ENCODE peak calls at places on chromosomes 5 and 9, in eight cellular contexts. M, L, V, S, K, Z, D and P are unnamed samples.

GRCh38 chr9:32423371-32423770 is 38.9 kb downstream of the ACO1 start:
- DNase-seq in M (no peak), L (no peak), V (no peak), S (no peak), K (no peak), Z (peak), D (no peak), P (no peak)

GRCh38 chr5:136087961-136088871 is 44.4 kb upstream of the SMAD5 start:
- DNase-seq in M (no peak), L (no peak), V (no peak), S (no peak), K (no peak), Z (peak), D (no peak), P (no peak)

GRCh38 chr9:17614929-17615328 is 36.1 kb downstream of the SH3GL2 start:
- DNase-seq in M (no peak), L (no peak), V (no peak), S (no peak), K (no peak), Z (peak), D (no peak), P (peak)

GRCh38 chr5:151182501-151182900 is 24.9 kb upstream of the ANXA6 start:
- DNase-seq in M (no peak), L (no peak), V (no peak), S (no peak), K (no peak), Z (no peak), D (no peak), P (no peak)

GRCh38 chr5:61342066-61342465 is 10.0 kb downstream of the ZSWIM6 start:
- DNase-seq in M (peak), L (no peak), V (no peak), S (no peak), K (no peak), Z (peak), D (no peak), P (peak)

GRCh38 chr5:176438959-176439757 is 9.0 kb upstream of the FAF2 start:
- DNase-seq in M (no peak), L (no peak), V (no peak), S (no peak), K (no peak), Z (peak), D (peak), P (peak)

GRCh38 chr5:8908055-8908683 is 637.7 kb downstream of the SEMA5A start:
- DNase-seq in M (peak), L (no peak), V (no peak), S (no peak), K (no peak), Z (peak), D (peak), P (peak)

GRCh38 chr5:168654225-168654624 is 75.1 kb upstream of the PANK3 start:
- DNase-seq in M (no peak), L (no peak), V (no peak), S (no peak), K (no peak), Z (no peak), D (no peak), P (no peak)

GRCh38 chr5:98069876-98070512 is 703.5 kb upstream of the RGMB start:
- DNase-seq in M (no peak), L (no peak), V (no peak), S (no peak), K (no peak), Z (no peak), D (no peak), P (no peak)

GRCh38 chr5:116495786-116496185 is 78.8 kb downstream of the SEMA6A start:
- DNase-seq in M (no peak), L (no peak), V (no peak), S (no peak), K (no peak), Z (no peak), D (no peak), P (no peak)

GRCh38 chr5:81310402-81311063 is 9.1 kb downstream of the ZCCHC9 start:
- DNase-seq in M (no peak), L (no peak), V (no peak), S (no peak), K (no peak), Z (no peak), D (no peak), P (no peak)

GRCh38 chr5:87030699-87031098 is 237.0 kb upstream of the RASA1 start:
- DNase-seq in M (no peak), L (no peak), V (no peak), S (no peak), K (no peak), Z (no peak), D (no peak), P (no peak)

GRCh38 chr5:59786271-59786805 is 107.2 kb downstream of the PDE4D start:
- DNase-seq in M (no peak), L (no peak), V (no peak), S (no peak), K (no peak), Z (peak), D (no peak), P (no peak)

GRCh38 chr5:79318935-79319614 is 83.1 kb downstream of the JMY start:
- DNase-seq in M (no peak), L (no peak), V (no peak), S (no peak), K (no peak), Z (peak), D (peak), P (peak)

GRCh38 chr9:93138171-93138764 is 4.2 kb upstream of the NINJ1 start:
- DNase-seq in M (no peak), L (no peak), V (no peak), S (no peak), K (no peak), Z (no peak), D (no peak), P (no peak)

GRCh38 chr5:107567901-107568671 is 102.7 kb downstream of the EFNA5 start:
- DNase-seq in M (no peak), L (no peak), V (no peak), S (no peak), K (no peak), Z (peak), D (no peak), P (peak)

GRCh38 chr9:72675586-72675985 is 154.2 kb downstream of the TMC1 start:
- DNase-seq in M (no peak), L (no peak), V (no peak), S (no peak), K (no peak), Z (peak), D (no peak), P (peak)

GRCh38 chr9:4382722-4383317 is 83.0 kb upstream of the GLIS3 start:
- DNase-seq in M (no peak), L (no peak), V (peak), S (no peak), K (no peak), Z (peak), D (peak), P (peak)

GRCh38 chr9:126842220-126842842 is 18.1 kb upstream of the ZBTB34 start:
- DNase-seq in M (no peak), L (no peak), V (no peak), S (no peak), K (no peak), Z (no peak), D (no peak), P (no peak)

GRCh38 chr9:135926402-135927194 is 19.3 kb upstream of the CAMSAP1 start:
- DNase-seq in M (peak), L (no peak), V (no peak), S (no peak), K (peak), Z (peak), D (peak), P (peak)

GRCh38 chr5:150113047-150113744 is 26.8 kb upstream of the CSF1R start:
- DNase-seq in M (no peak), L (no peak), V (no peak), S (no peak), K (no peak), Z (peak), D (no peak), P (peak)

GRCh38 chr5:107572800-107573368 is 97.9 kb downstream of the EFNA5 start:
- DNase-seq in M (no peak), L (no peak), V (no peak), S (no peak), K (no peak), Z (no peak), D (no peak), P (no peak)

GRCh38 chr9:108394726-108395125 is 461.1 kb downstream of the ACTL7B start:
- DNase-seq in M (no peak), L (no peak), V (no peak), S (no peak), K (no peak), Z (no peak), D (no peak), P (no peak)